ENCODE peak calls at places on chromosomes 13 and 19, in five cellular contexts. One of them, this sample, is unnamed.

GRCh38 chr19:11324748-11325389 is 14.6 kb downstream of the RAB3D start:
- DNase-seq in left ventricle myocardium superior: no peak
- DNase-seq in WTC11: no peak
- DNase-seq in AG04449: no peak
- DNase-seq in neuronal stem cell: no peak
- DNase-seq in this sample: no peak

GRCh38 chr13:49560270-49561063 is 24.9 kb downstream of the RCBTB1 start:
- DNase-seq in AG04449: no peak
- DNase-seq in WTC11: peak
- DNase-seq in left ventricle myocardium superior: no peak
- DNase-seq in neuronal stem cell: no peak
- DNase-seq in this sample: no peak

GRCh38 chr13:49569993-49570689 is 15.2 kb downstream of the RCBTB1 start:
- DNase-seq in left ventricle myocardium superior: no peak
- DNase-seq in WTC11: no peak
- DNase-seq in neuronal stem cell: no peak
- DNase-seq in AG04449: no peak
- DNase-seq in this sample: no peak

GRCh38 chr19:7715671-7716070 is 13.7 kb upstream of the FCER2 start:
- DNase-seq in left ventricle myocardium superior: no peak
- DNase-seq in AG04449: no peak
- DNase-seq in WTC11: no peak
- DNase-seq in neuronal stem cell: no peak
- DNase-seq in this sample: no peak

GRCh38 chr13:51229731-51230130 is 7.5 kb downstream of the FAM124A start:
- DNase-seq in left ventricle myocardium superior: no peak
- DNase-seq in neuronal stem cell: no peak
- DNase-seq in AG04449: no peak
- DNase-seq in WTC11: no peak
- DNase-seq in this sample: no peak

GRCh38 chr13:63436288-63436687 is 2020.6 kb upstream of the PCDH20 start:
- DNase-seq in WTC11: no peak
- DNase-seq in left ventricle myocardium superior: no peak
- DNase-seq in neuronal stem cell: no peak
- DNase-seq in AG04449: no peak
- DNase-seq in this sample: no peak

GRCh38 chr13:44283598-44283997 is 90.0 kb upstream of the SERP2 start:
- DNase-seq in left ventricle myocardium superior: no peak
- DNase-seq in AG04449: no peak
- DNase-seq in neuronal stem cell: no peak
- DNase-seq in WTC11: no peak
- DNase-seq in this sample: no peak

GRCh38 chr13:46571189-46571901 is 18.4 kb downstream of the LRCH1 start:
- DNase-seq in WTC11: no peak
- DNase-seq in AG04449: no peak
- DNase-seq in neuronal stem cell: no peak
- DNase-seq in left ventricle myocardium superior: no peak
- DNase-seq in this sample: no peak

GRCh38 chr19:36213793-36214387 is 575 bp downstream of the ZNF565 start:
- DNase-seq in WTC11: no peak
- DNase-seq in neuronal stem cell: peak
- DNase-seq in left ventricle myocardium superior: no peak
- DNase-seq in AG04449: no peak
- DNase-seq in this sample: no peak

GRCh38 chr19:44694184-44694579 is 4.8 kb upstream of the CEACAM16 start:
- DNase-seq in AG04449: no peak
- DNase-seq in left ventricle myocardium superior: no peak
- DNase-seq in neuronal stem cell: no peak
- DNase-seq in WTC11: no peak
- DNase-seq in this sample: no peak

GRCh38 chr13:65497265-65497664 is 1732.9 kb downstream of the PCDH9 start:
- DNase-seq in AG04449: peak
- DNase-seq in neuronal stem cell: no peak
- DNase-seq in left ventricle myocardium superior: no peak
- DNase-seq in WTC11: no peak
- DNase-seq in this sample: no peak

GRCh38 chr13:107144432-107144831 is 576.5 kb upstream of the ARGLU1 start:
- DNase-seq in WTC11: no peak
- DNase-seq in left ventricle myocardium superior: no peak
- DNase-seq in neuronal stem cell: no peak
- DNase-seq in AG04449: no peak
- DNase-seq in this sample: no peak

GRCh38 chr13:20610006-20610405 is 43.0 kb downstream of the IFT88 start:
- DNase-seq in neuronal stem cell: no peak
- DNase-seq in AG04449: no peak
- DNase-seq in WTC11: no peak
- DNase-seq in left ventricle myocardium superior: no peak
- DNase-seq in this sample: no peak

GRCh38 chr13:44470623-44471562 is 97.3 kb downstream of the SERP2 start:
- DNase-seq in WTC11: no peak
- DNase-seq in AG04449: no peak
- DNase-seq in left ventricle myocardium superior: no peak
- DNase-seq in neuronal stem cell: no peak
- DNase-seq in this sample: no peak

GRCh38 chr13:53001444-53001843 is 27.2 kb upstream of the OLFM4 start:
- DNase-seq in left ventricle myocardium superior: no peak
- DNase-seq in WTC11: no peak
- DNase-seq in neuronal stem cell: no peak
- DNase-seq in AG04449: no peak
- DNase-seq in this sample: no peak

GRCh38 chr13:114155923-114156883 is 22.9 kb upstream of the CFAP97D2 start:
- DNase-seq in left ventricle myocardium superior: no peak
- DNase-seq in WTC11: no peak
- DNase-seq in neuronal stem cell: no peak
- DNase-seq in AG04449: no peak
- DNase-seq in this sample: peak

GRCh38 chr13:110251227-110251791 is 55.6 kb downstream of the COL4A1 start:
- DNase-seq in neuronal stem cell: no peak
- DNase-seq in left ventricle myocardium superior: no peak
- DNase-seq in WTC11: no peak
- DNase-seq in AG04449: no peak
- DNase-seq in this sample: no peak

GRCh38 chr19:55452381-55453325 is 8.8 kb downstream of the ISOC2 start:
- DNase-seq in neuronal stem cell: peak
- DNase-seq in WTC11: peak
- DNase-seq in AG04449: no peak
- DNase-seq in left ventricle myocardium superior: peak
- DNase-seq in this sample: peak

GRCh38 chr19:49997709-49998108 is 27.5 kb downstream of the VRK3 start:
- DNase-seq in neuronal stem cell: no peak
- DNase-seq in AG04449: no peak
- DNase-seq in WTC11: peak
- DNase-seq in left ventricle myocardium superior: no peak
- DNase-seq in this sample: no peak

GRCh38 chr13:97583884-97584497 is 150.0 kb downstream of the RAP2A start:
- DNase-seq in WTC11: no peak
- DNase-seq in neuronal stem cell: no peak
- DNase-seq in left ventricle myocardium superior: no peak
- DNase-seq in AG04449: no peak
- DNase-seq in this sample: no peak

GRCh38 chr19:54096642-54097106 is 3.9 kb downstream of the OSCAR start:
- DNase-seq in WTC11: peak
- DNase-seq in left ventricle myocardium superior: no peak
- DNase-seq in neuronal stem cell: no peak
- DNase-seq in AG04449: no peak
- DNase-seq in this sample: no peak

GRCh38 chr19:7442423-7442822 is 46.4 kb downstream of the PEX11G start:
- DNase-seq in WTC11: no peak
- DNase-seq in neuronal stem cell: no peak
- DNase-seq in left ventricle myocardium superior: peak
- DNase-seq in AG04449: no peak
- DNase-seq in this sample: no peak

GRCh38 chr13:110616103-110617101 is 1.1 kb downstream of the NAXD start:
- DNase-seq in neuronal stem cell: peak
- DNase-seq in AG04449: no peak
- DNase-seq in WTC11: peak
- DNase-seq in left ventricle myocardium superior: no peak
- DNase-seq in this sample: no peak

GRCh38 chr19:10863107-10863700 is 8.1 kb upstream of the CARM1 start:
- DNase-seq in left ventricle myocardium superior: no peak
- DNase-seq in WTC11: no peak
- DNase-seq in AG04449: no peak
- DNase-seq in neuronal stem cell: no peak
- DNase-seq in this sample: no peak

GRCh38 chr19:6970478-6970877 is 50.8 kb downstream of the MBD3L2B start:
- DNase-seq in AG04449: no peak
- DNase-seq in neuronal stem cell: no peak
- DNase-seq in left ventricle myocardium superior: no peak
- DNase-seq in WTC11: no peak
- DNase-seq in this sample: no peak

GRCh38 chr13:91184244-91184926 is 163.1 kb upstream of the MIR17HG start:
- DNase-seq in neuronal stem cell: no peak
- DNase-seq in WTC11: no peak
- DNase-seq in left ventricle myocardium superior: no peak
- DNase-seq in AG04449: no peak
- DNase-seq in this sample: no peak

GRCh38 chr19:7356899-7357627 is 8.3 kb downstream of the ARHGEF18 start:
- DNase-seq in WTC11: no peak
- DNase-seq in left ventricle myocardium superior: no peak
- DNase-seq in neuronal stem cell: no peak
- DNase-seq in AG04449: no peak
- DNase-seq in this sample: no peak

GRCh38 chr13:21549633-21550032 is 54.3 kb downstream of the MICU2 start:
- DNase-seq in AG04449: no peak
- DNase-seq in left ventricle myocardium superior: no peak
- DNase-seq in WTC11: no peak
- DNase-seq in neuronal stem cell: no peak
- DNase-seq in this sample: no peak

GRCh38 chr13:25806304-25806974 is 245.4 kb downstream of the SHISA2 start:
- DNase-seq in neuronal stem cell: no peak
- DNase-seq in WTC11: no peak
- DNase-seq in left ventricle myocardium superior: no peak
- DNase-seq in AG04449: no peak
- DNase-seq in this sample: no peak

GRCh38 chr19:35558400-35559280 is 4.8 kb downstream of the ATP4A start:
- DNase-seq in WTC11: no peak
- DNase-seq in left ventricle myocardium superior: no peak
- DNase-seq in AG04449: no peak
- DNase-seq in neuronal stem cell: no peak
- DNase-seq in this sample: peak

GRCh38 chr13:109000207-109000606 is 370.8 kb downstream of the MYO16 start:
- DNase-seq in WTC11: no peak
- DNase-seq in left ventricle myocardium superior: no peak
- DNase-seq in AG04449: no peak
- DNase-seq in neuronal stem cell: no peak
- DNase-seq in this sample: no peak

GRCh38 chr13:105334211-105334610 is 1201.3 kb downstream of the EFNB2 start:
- DNase-seq in neuronal stem cell: no peak
- DNase-seq in left ventricle myocardium superior: no peak
- DNase-seq in WTC11: no peak
- DNase-seq in AG04449: peak
- DNase-seq in this sample: no peak

This sample was measured in RWPE2.